ENCODE peak calls at places on chromosomes 6 and 20, in six cellular contexts. E, H, J, B, X and U are unnamed samples.

GRCh38 chr6:51855310-51856082 is 231.9 kb downstream of the PKHD1 start:
- DNase-seq in E (no peak), X (no peak), J (peak), B (peak), H (peak), U (no peak)

GRCh38 chr20:17646901-17647301 is 35.1 kb downstream of the RRBP1 start:
- DNase-seq in B (no peak), X (no peak), H (peak), E (no peak), J (peak), U (no peak)

GRCh38 chr6:170163405-170164170 is 127.3 kb downstream of the DLL1 start:
- DNase-seq in B (no peak), E (no peak), J (no peak), X (no peak), H (no peak), U (no peak)

GRCh38 chr6:143271024-143271423 is 179.5 kb downstream of the ADAT2 start:
- DNase-seq in X (no peak), E (no peak), J (no peak), B (peak), H (no peak), U (no peak)

GRCh38 chr6:122258843-122259242 is 140.6 kb upstream of the HSF2 start:
- DNase-seq in H (no peak), J (no peak), B (no peak), E (no peak), X (no peak), U (no peak)

GRCh38 chr6:25014806-25015560 is 79.2 kb upstream of the RIPOR2 start:
- DNase-seq in B (peak), X (no peak), E (no peak), H (no peak), J (no peak), U (no peak)

GRCh38 chr20:51019598-51020592 is 3.0 kb downstream of the KCNG1 start:
- DNase-seq in J (no peak), X (no peak), H (no peak), B (no peak), E (no peak), U (no peak)

GRCh38 chr20:52744441-52744840 is 227.7 kb upstream of the TSHZ2 start:
- DNase-seq in E (no peak), X (no peak), J (no peak), B (no peak), H (no peak), U (no peak)

GRCh38 chr6:36851149-36851614 is 11.9 kb upstream of the CPNE5 start:
- DNase-seq in E (no peak), B (peak), J (peak), H (peak), X (peak), U (no peak)

GRCh38 chr6:38805682-38806081 is 90.6 kb downstream of the DNAH8 start:
- DNase-seq in E (no peak), H (no peak), B (no peak), X (no peak), J (no peak), U (no peak)

GRCh38 chr6:50087231-50087954 is 37.7 kb upstream of the DEFB112 start:
- DNase-seq in E (no peak), H (no peak), X (no peak), B (no peak), J (no peak), U (no peak)

GRCh38 chr6:41429506-41430504 is 94.4 kb downstream of the NCR2 start:
- DNase-seq in X (no peak), B (no peak), E (no peak), J (no peak), H (no peak), U (no peak)

GRCh38 chr6:106125925-106126435 is 39.8 kb downstream of the PRDM1 start:
- DNase-seq in H (no peak), X (no peak), B (no peak), J (no peak), E (no peak), U (no peak)

GRCh38 chr20:33601861-33602260 is 60.3 kb upstream of the C20orf144 start:
- DNase-seq in H (no peak), X (no peak), E (no peak), J (no peak), B (no peak), U (no peak)

GRCh38 chr20:63619086-63619485 is 7.8 kb downstream of the GMEB2 start:
- DNase-seq in B (no peak), H (no peak), J (no peak), X (no peak), E (no peak), U (no peak)

GRCh38 chr6:18536693-18537092 is 149.5 kb downstream of the RNF144B start:
- DNase-seq in B (no peak), X (no peak), J (no peak), H (no peak), E (no peak), U (no peak)

GRCh38 chr6:151701820-151702562 is 105.5 kb upstream of the ESR1 start:
- DNase-seq in J (no peak), H (no peak), X (no peak), E (no peak), B (no peak), U (no peak)

GRCh38 chr6:131656667-131657066 is 19.6 kb downstream of the ENPP3 start:
- DNase-seq in B (no peak), E (no peak), H (no peak), J (no peak), X (no peak), U (no peak)

GRCh38 chr20:14434379-14435136 is 97.1 kb upstream of the FLRT3 start:
- DNase-seq in J (no peak), B (peak), E (no peak), X (no peak), H (no peak), U (no peak)

GRCh38 chr6:92806254-92806653 is 613.1 kb downstream of the EPHA7 start:
- DNase-seq in B (no peak), E (no peak), H (no peak), X (no peak), J (no peak), U (no peak)

GRCh38 chr20:3374296-3374695 is 33.2 kb downstream of the DNAAF9 start:
- DNase-seq in J (no peak), B (peak), H (no peak), X (no peak), E (no peak), U (no peak)

GRCh38 chr6:161271343-161272019 is 2.4 kb downstream of the AGPAT4 start:
- DNase-seq in E (no peak), X (no peak), H (no peak), J (no peak), B (no peak), U (no peak)

GRCh38 chr20:51158226-51158625 is 135.3 kb upstream of the KCNG1 start:
- DNase-seq in B (no peak), X (no peak), J (no peak), E (no peak), H (no peak), U (no peak)

GRCh38 chr6:159163901-159164370 is 5.3 kb upstream of the FNDC1 start:
- DNase-seq in X (no peak), E (no peak), H (no peak), B (no peak), J (no peak), U (no peak)